ENCODE peak calls at places on chromosomes 6 and 20, in five cellular contexts. R is neuronal stem cell, D is IMR-90, U is H9, E is H1. P is an unnamed sample.

GRCh38 chr6:115360602-115361325 is 699.9 kb downstream of the FRK start:
- DNase-seq in R (no peak), D (no peak), U (no peak), E (no peak), P (no peak)

GRCh38 chr6:143107440-143107839 is 46.8 kb downstream of the AIG1 start:
- DNase-seq in R (no peak), D (no peak), U (no peak), E (no peak), P (no peak)

GRCh38 chr6:76555090-76555489 is 482.6 kb upstream of the IMPG1 start:
- DNase-seq in R (no peak), D (no peak), U (peak; percentile 65), E (peak; percentile 19), P (no peak)

GRCh38 chr6:116629467-116630063 is 13.3 kb downstream of the RSPH4A start:
- DNase-seq in R (no peak), D (no peak), U (no peak), E (no peak), P (no peak)

GRCh38 chr6:81938991-81939773 is 186.7 kb upstream of the TENT5A start:
- DNase-seq in R (no peak), D (peak; percentile 76), U (no peak), E (no peak), P (peak; percentile 75)

GRCh38 chr6:490251-491037 is 98.9 kb downstream of the IRF4 start:
- DNase-seq in R (no peak), D (no peak), U (no peak), E (no peak), P (no peak)

GRCh38 chr20:17449039-17449438 is 82.1 kb downstream of the BFSP1 start:
- DNase-seq in R (no peak), D (no peak), U (no peak), E (no peak), P (peak; percentile 21)

GRCh38 chr6:23498013-23498412 is 628.0 kb upstream of the NRSN1 start:
- DNase-seq in R (no peak), D (peak; percentile 60), U (no peak), E (no peak), P (peak; percentile 27)

GRCh38 chr6:36643967-36644366 is 34.5 kb upstream of the CDKN1A start:
- DNase-seq in R (no peak), D (no peak), U (no peak), E (no peak), P (no peak)

GRCh38 chr6:89079611-89080213 is 839 bp upstream of the PNRC1 start:
- DNase-seq in R (peak; percentile 35), D (peak; percentile 74), U (no peak), E (no peak), P (peak; percentile 59)

GRCh38 chr6:104855507-104855906 is 4.2 kb downstream of the HACE1 start:
- DNase-seq in R (no peak), D (peak; percentile 52), U (no peak), E (no peak), P (no peak)

GRCh38 chr6:18585032-18585573 is 198.0 kb downstream of the RNF144B start:
- DNase-seq in R (no peak), D (peak; percentile 65), U (no peak), E (no peak), P (peak; percentile 43)

GRCh38 chr6:11586574-11586973 is 49.0 kb downstream of the TMEM170B start:
- DNase-seq in R (peak; percentile 39), D (peak; percentile 94), U (no peak), E (no peak), P (peak; percentile 72)

GRCh38 chr6:154292855-154293519 is 63.6 kb downstream of the IPCEF1 start:
- DNase-seq in R (no peak), D (peak; percentile 92), U (no peak), E (no peak), P (peak; percentile 48)

GRCh38 chr6:64777941-64778785 is 928.9 kb downstream of the EYS start:
- DNase-seq in R (no peak), D (peak; percentile 10), U (no peak), E (no peak), P (no peak)

GRCh38 chr6:153856929-153857376 is 182.1 kb upstream of the OPRM1 start:
- DNase-seq in R (no peak), D (no peak), U (no peak), E (no peak), P (no peak)

GRCh38 chr20:45373353-45374100 is 4.6 kb downstream of the TP53TG5 start:
- DNase-seq in R (peak; percentile 63), D (peak; percentile 66), U (peak; percentile 90), E (peak; percentile 70), P (peak; percentile 91)
- H2BK15ac ChIP-seq in R (no peak overlapping the region), D (no peak overlapping the region), U (no peak overlapping the region), E (peak overlapping the region; percentile 99), P (no peak overlapping the region)

GRCh38 chr20:50356522-50356880 is 153.7 kb upstream of the PTPN1 start:
- DNase-seq in R (no peak), D (no peak), U (no peak), E (no peak), P (no peak)
- H2BK15ac ChIP-seq in R (no peak overlapping the region), D (no peak overlapping the region), U (no peak overlapping the region), E (no peak overlapping the region), P (no peak overlapping the region)

DNA sequence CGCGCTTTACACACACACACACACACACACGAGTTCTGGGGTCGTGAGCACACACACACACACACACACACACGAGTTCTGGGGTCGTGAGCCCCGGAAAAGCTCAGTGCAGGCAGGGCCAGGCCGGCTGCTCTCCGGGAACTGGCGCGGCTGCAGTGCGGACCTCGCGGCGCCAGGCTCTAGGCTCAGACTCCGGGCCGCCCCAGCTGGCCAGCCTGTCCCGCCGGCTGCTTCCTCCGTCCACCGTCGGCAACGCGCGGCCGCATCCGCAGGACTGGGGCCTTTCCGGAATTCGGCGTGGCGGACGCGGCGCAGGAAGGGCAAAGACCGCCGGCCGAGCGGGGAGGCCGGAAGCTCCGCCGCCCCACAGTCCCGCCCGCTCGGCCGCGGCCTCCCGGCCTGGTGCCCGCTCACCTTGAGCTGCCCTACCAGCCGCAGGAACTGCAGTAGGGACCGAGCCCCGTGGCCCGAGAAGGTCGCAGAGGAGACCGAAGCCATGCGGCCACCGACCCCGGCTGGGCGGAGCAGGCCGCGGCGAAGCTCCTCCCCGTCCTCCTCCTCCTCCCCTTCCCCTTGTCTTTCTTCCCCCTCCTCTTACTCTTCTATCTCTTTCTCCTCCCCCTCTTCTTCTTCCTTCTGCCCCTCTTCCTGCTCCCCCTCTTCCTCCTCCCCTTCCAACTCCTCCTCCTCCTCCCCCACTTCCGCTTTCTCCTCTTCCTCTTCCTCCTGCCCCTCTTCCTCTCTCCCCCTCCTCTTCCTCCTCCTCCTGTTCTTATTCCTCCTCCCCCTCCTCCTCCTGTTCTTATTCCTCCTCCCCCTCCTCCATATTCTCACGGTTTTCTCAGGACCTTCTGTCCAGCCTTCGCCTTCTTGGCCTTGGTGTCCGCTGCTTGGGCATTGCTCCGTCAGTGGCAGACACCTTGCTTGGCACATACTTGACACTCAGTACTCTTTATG is at the start of gene HDDC2:
- DNase-seq in R (peak; percentile 72), D (peak; percentile 73), U (peak; percentile 67), E (no peak), P (peak; percentile 86)
- H2BK15ac ChIP-seq in R (no peak within 1 kb of the TSS), D (peak within 1 kb of the TSS; percentile 91), U (peak within 1 kb of the TSS; percentile 52), E (no peak within 1 kb of the TSS), P (no peak within 1 kb of the TSS)

DNA sequence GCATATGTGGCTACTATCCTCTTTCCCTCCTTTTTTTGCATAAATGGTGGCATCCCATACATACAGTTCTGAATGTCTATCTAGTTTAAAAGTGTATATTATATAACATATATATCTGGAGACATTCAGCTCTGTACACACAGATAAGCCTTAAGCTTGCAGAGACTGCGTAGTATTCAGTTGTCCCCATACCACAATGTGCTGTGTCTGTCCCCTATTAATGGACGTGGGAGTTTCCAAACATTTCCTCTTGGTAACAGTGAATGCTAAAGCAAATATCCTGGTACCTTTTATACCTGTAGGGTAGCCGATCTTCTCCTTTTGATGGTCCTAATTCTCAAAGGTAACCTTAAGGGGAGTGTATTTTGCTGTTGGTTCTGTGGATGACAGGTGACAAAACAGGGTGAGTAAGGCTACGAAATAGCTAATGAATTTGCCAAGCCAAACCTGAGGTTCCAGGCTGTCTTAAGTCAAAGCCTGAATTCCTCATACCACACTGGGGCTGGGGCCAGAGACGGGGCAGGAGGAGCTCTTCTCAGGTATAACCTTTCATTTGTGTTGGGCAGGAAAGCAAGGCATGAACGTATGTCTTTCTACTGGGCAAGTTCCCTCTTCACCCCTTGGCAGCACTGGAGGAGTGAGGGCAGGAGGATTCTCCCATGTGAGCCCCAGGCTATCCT is 7.8 kb upstream of the C2 start:
- DNase-seq in R (no peak), D (no peak), U (no peak), E (no peak), P (no peak)
- H2BK15ac ChIP-seq in R (no peak overlapping the region), D (no peak overlapping the region), U (no peak overlapping the region), E (no peak overlapping the region), P (no peak overlapping the region)

DNA sequence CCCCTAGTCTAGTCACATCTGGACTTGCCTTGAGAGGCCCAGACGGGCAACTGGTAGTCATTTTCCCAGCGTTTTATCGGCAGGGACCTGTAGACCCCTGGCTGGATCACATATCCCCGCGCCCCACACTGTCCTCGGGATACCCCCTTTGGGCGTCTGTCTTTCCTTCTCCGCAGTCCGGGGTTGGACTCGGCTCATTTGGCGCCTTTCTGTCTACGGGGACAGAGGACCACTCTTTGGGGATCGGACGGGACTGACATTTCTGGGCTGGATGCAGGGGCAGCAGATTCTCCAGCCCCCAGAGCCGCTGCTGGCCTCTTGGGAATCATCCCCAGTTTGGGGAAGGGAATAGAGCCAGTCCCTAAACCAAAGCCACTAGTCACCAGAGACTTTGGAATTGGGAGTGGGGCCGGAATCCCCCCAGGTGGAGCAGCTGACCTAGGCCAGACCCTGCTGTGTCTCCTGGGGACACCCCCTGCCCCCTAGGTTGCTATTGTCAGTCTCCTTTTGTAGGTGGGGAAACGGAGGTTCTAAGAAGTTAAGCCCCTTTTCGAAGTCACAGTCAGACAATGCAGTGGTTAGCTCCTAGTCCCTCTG is 734 bp downstream of the FAM110A start:
- DNase-seq in R (no peak), D (no peak), U (no peak), E (no peak), P (no peak)
- H2BK15ac ChIP-seq in R (no peak overlapping the region), D (no peak overlapping the region), U (no peak overlapping the region), E (no peak overlapping the region), P (no peak overlapping the region)

GRCh38 chr6:126056355-126057004 is 70.1 kb downstream of the TRMT11 start:
- DNase-seq in R (no peak), D (no peak), U (no peak), E (no peak), P (peak; percentile 69)
- H2BK15ac ChIP-seq in R (no peak overlapping the region), D (no peak overlapping the region), U (no peak overlapping the region), E (no peak overlapping the region), P (no peak overlapping the region)

GRCh38 chr6:4372866-4373265 is 237.5 kb upstream of the ECI2 start:
- DNase-seq in R (no peak), D (no peak), U (no peak), E (no peak), P (no peak)
- H2BK15ac ChIP-seq in R (no peak overlapping the region), D (peak overlapping the region; percentile 7), U (no peak overlapping the region), E (no peak overlapping the region), P (no peak overlapping the region)